ENCODE peak calls at places on chromosomes 3 and 15, in eight cellular contexts. One of them, this sample, is unnamed.

GRCh38 chr15:55652909-55653495 is 64.9 kb upstream of the PYGO1 start:
- DNase-seq in stomach: no peak
- DNase-seq in HS-27A: no peak
- DNase-seq in AG08396: no peak
- DNase-seq in HCEC 1CT: no peak
- DNase-seq in AG08395: no peak
- DNase-seq in HuH-7.5: no peak
- DNase-seq in stromal cell of bone marrow: no peak
- DNase-seq in this sample: no peak

GRCh38 chr3:197224034-197224444 is 74.4 kb downstream of the DLG1 start:
- DNase-seq in HuH-7.5: peak; percentile 24
- DNase-seq in HS-27A: peak; percentile 22
- DNase-seq in stromal cell of bone marrow: peak; percentile 30
- DNase-seq in HCEC 1CT: peak; percentile 60
- DNase-seq in AG08396: peak; percentile 34
- DNase-seq in stomach: no peak
- DNase-seq in AG08395: peak; percentile 57
- DNase-seq in this sample: peak; percentile 61

GRCh38 chr3:64385256-64385655 is 160.0 kb upstream of the PRICKLE2 start:
- DNase-seq in stomach: no peak
- DNase-seq in stromal cell of bone marrow: no peak
- DNase-seq in HS-27A: no peak
- DNase-seq in AG08396: no peak
- DNase-seq in AG08395: no peak
- DNase-seq in HCEC 1CT: no peak
- DNase-seq in HuH-7.5: no peak
- DNase-seq in this sample: no peak

GRCh38 chr15:27866505-27867165 is 232.5 kb downstream of the OCA2 start:
- DNase-seq in AG08395: no peak
- DNase-seq in stromal cell of bone marrow: no peak
- DNase-seq in HuH-7.5: no peak
- DNase-seq in stomach: no peak
- DNase-seq in HCEC 1CT: no peak
- DNase-seq in HS-27A: no peak
- DNase-seq in AG08396: no peak
- DNase-seq in this sample: no peak

GRCh38 chr3:48694610-48695051 is 8.9 kb upstream of the NCKIPSD start:
- DNase-seq in HCEC 1CT: peak; percentile 87
- DNase-seq in stromal cell of bone marrow: peak; percentile 81
- DNase-seq in HS-27A: peak; percentile 63
- DNase-seq in stomach: peak; percentile 64
- DNase-seq in AG08396: peak; percentile 81
- DNase-seq in AG08395: peak; percentile 87
- DNase-seq in HuH-7.5: peak; percentile 3
- DNase-seq in this sample: peak; percentile 58

GRCh38 chr3:66470956-66471686 is 29.7 kb downstream of the LRIG1 start:
- DNase-seq in stromal cell of bone marrow: no peak
- DNase-seq in HS-27A: no peak
- DNase-seq in AG08395: no peak
- DNase-seq in HCEC 1CT: no peak
- DNase-seq in AG08396: no peak
- DNase-seq in HuH-7.5: no peak
- DNase-seq in stomach: no peak
- DNase-seq in this sample: no peak

GRCh38 chr3:111923821-111924220 is 55.0 kb upstream of the ABHD10 start:
- DNase-seq in HuH-7.5: no peak
- DNase-seq in HS-27A: no peak
- DNase-seq in stromal cell of bone marrow: no peak
- DNase-seq in stomach: no peak
- DNase-seq in AG08395: peak; percentile 9
- DNase-seq in HCEC 1CT: no peak
- DNase-seq in AG08396: no peak
- DNase-seq in this sample: no peak

GRCh38 chr3:72088486-72089025 is 303.6 kb upstream of the PROK2 start:
- DNase-seq in HCEC 1CT: no peak
- DNase-seq in AG08396: no peak
- DNase-seq in stomach: no peak
- DNase-seq in HS-27A: no peak
- DNase-seq in stromal cell of bone marrow: no peak
- DNase-seq in HuH-7.5: no peak
- DNase-seq in AG08395: no peak
- DNase-seq in this sample: no peak

GRCh38 chr3:120450261-120450913 is 405 bp downstream of the FSTL1 start:
- DNase-seq in HS-27A: no peak
- DNase-seq in stromal cell of bone marrow: no peak
- DNase-seq in stomach: peak; percentile 31
- DNase-seq in AG08395: no peak
- DNase-seq in HuH-7.5: peak; percentile 54
- DNase-seq in AG08396: peak; percentile 48
- DNase-seq in HCEC 1CT: peak; percentile 42
- DNase-seq in this sample: peak; percentile 47

GRCh38 chr15:43270676-43271306 is 4.1 kb upstream of the TGM5 start:
- DNase-seq in AG08396: no peak
- DNase-seq in HCEC 1CT: no peak
- DNase-seq in AG08395: no peak
- DNase-seq in HS-27A: no peak
- DNase-seq in HuH-7.5: no peak
- DNase-seq in stomach: no peak
- DNase-seq in stromal cell of bone marrow: no peak
- DNase-seq in this sample: no peak

GRCh38 chr3:124986153-124987143 is 51.9 kb upstream of the MUC13 start:
- DNase-seq in AG08396: peak; percentile 77
- DNase-seq in HS-27A: peak; percentile 98
- DNase-seq in stomach: no peak
- DNase-seq in stromal cell of bone marrow: peak; percentile 70
- DNase-seq in HCEC 1CT: peak; percentile 90
- DNase-seq in HuH-7.5: no peak
- DNase-seq in AG08395: peak; percentile 90
- DNase-seq in this sample: peak; percentile 42

GRCh38 chr15:48538941-48539340 is 106.6 kb downstream of the FBN1 start:
- DNase-seq in HS-27A: no peak
- DNase-seq in AG08396: no peak
- DNase-seq in HCEC 1CT: no peak
- DNase-seq in stomach: no peak
- DNase-seq in stromal cell of bone marrow: no peak
- DNase-seq in AG08395: no peak
- DNase-seq in HuH-7.5: no peak
- DNase-seq in this sample: no peak

GRCh38 chr15:85906028-85906427 is 111.3 kb upstream of the KLHL25 start:
- DNase-seq in HCEC 1CT: no peak
- DNase-seq in stomach: no peak
- DNase-seq in AG08395: no peak
- DNase-seq in HS-27A: no peak
- DNase-seq in HuH-7.5: no peak
- DNase-seq in stromal cell of bone marrow: no peak
- DNase-seq in AG08396: no peak
- DNase-seq in this sample: no peak

GRCh38 chr3:65833761-65834505 is 204.8 kb downstream of the MAGI1 start:
- DNase-seq in AG08395: peak; percentile 56
- DNase-seq in AG08396: peak; percentile 25
- DNase-seq in HuH-7.5: no peak
- DNase-seq in stromal cell of bone marrow: no peak
- DNase-seq in HS-27A: no peak
- DNase-seq in HCEC 1CT: peak; percentile 83
- DNase-seq in stomach: no peak
- DNase-seq in this sample: no peak

GRCh38 chr3:141170678-141171295 is 60.8 kb upstream of the PXYLP1 start:
- DNase-seq in stromal cell of bone marrow: no peak
- DNase-seq in HCEC 1CT: no peak
- DNase-seq in AG08396: no peak
- DNase-seq in HS-27A: no peak
- DNase-seq in AG08395: no peak
- DNase-seq in stomach: no peak
- DNase-seq in HuH-7.5: no peak
- DNase-seq in this sample: no peak

GRCh38 chr3:190041333-190042041 is 79.2 kb downstream of the P3H2 start:
- DNase-seq in HS-27A: no peak
- DNase-seq in AG08395: no peak
- DNase-seq in stomach: no peak
- DNase-seq in AG08396: no peak
- DNase-seq in HCEC 1CT: no peak
- DNase-seq in HuH-7.5: no peak
- DNase-seq in stromal cell of bone marrow: no peak
- DNase-seq in this sample: peak; percentile 34

GRCh38 chr3:48990636-48991421 is 788 bp downstream of the P4HTM start:
- DNase-seq in stomach: no peak
- DNase-seq in AG08396: no peak
- DNase-seq in AG08395: peak; percentile 33
- DNase-seq in HS-27A: no peak
- DNase-seq in stromal cell of bone marrow: no peak
- DNase-seq in HCEC 1CT: no peak
- DNase-seq in HuH-7.5: no peak
- DNase-seq in this sample: peak; percentile 52

GRCh38 chr15:75696303-75696657 is 16.4 kb downstream of the CSPG4 start:
- DNase-seq in AG08395: no peak
- DNase-seq in HCEC 1CT: no peak
- DNase-seq in HS-27A: no peak
- DNase-seq in HuH-7.5: no peak
- DNase-seq in stromal cell of bone marrow: no peak
- DNase-seq in AG08396: no peak
- DNase-seq in stomach: no peak
- DNase-seq in this sample: no peak

GRCh38 chr3:169146112-169146665 is 517.3 kb downstream of the MECOM start:
- DNase-seq in AG08395: peak; percentile 46
- DNase-seq in HS-27A: peak; percentile 39
- DNase-seq in HuH-7.5: no peak
- DNase-seq in stomach: peak; percentile 73
- DNase-seq in AG08396: peak; percentile 62
- DNase-seq in stromal cell of bone marrow: no peak
- DNase-seq in HCEC 1CT: peak; percentile 54
- DNase-seq in this sample: peak; percentile 47

GRCh38 chr3:184379375-184380209 is at the start of gene CHRD:
- DNase-seq in stromal cell of bone marrow: no peak
- DNase-seq in AG08395: no peak
- DNase-seq in HCEC 1CT: no peak
- DNase-seq in AG08396: no peak
- DNase-seq in HuH-7.5: no peak
- DNase-seq in HS-27A: no peak
- DNase-seq in stomach: no peak
- DNase-seq in this sample: peak; percentile 34

GRCh38 chr15:31733424-31733823 is 296.9 kb upstream of the CHRNA7 start:
- DNase-seq in HS-27A: no peak
- DNase-seq in HuH-7.5: no peak
- DNase-seq in AG08395: no peak
- DNase-seq in stomach: no peak
- DNase-seq in AG08396: no peak
- DNase-seq in HCEC 1CT: no peak
- DNase-seq in stromal cell of bone marrow: no peak
- DNase-seq in this sample: no peak

GRCh38 chr3:37024092-37024491 is 30.8 kb downstream of the MLH1 start:
- DNase-seq in stromal cell of bone marrow: peak; percentile 5
- DNase-seq in stomach: no peak
- DNase-seq in HCEC 1CT: peak; percentile 17
- DNase-seq in HuH-7.5: no peak
- DNase-seq in AG08395: peak; percentile 27
- DNase-seq in AG08396: no peak
- DNase-seq in HS-27A: no peak
- DNase-seq in this sample: no peak

GRCh38 chr15:42366151-42366550 is 6.8 kb downstream of the CAPN3 start:
- DNase-seq in HuH-7.5: no peak
- DNase-seq in HS-27A: no peak
- DNase-seq in stromal cell of bone marrow: no peak
- DNase-seq in HCEC 1CT: no peak
- DNase-seq in AG08395: no peak
- DNase-seq in AG08396: no peak
- DNase-seq in stomach: no peak
- DNase-seq in this sample: no peak

GRCh38 chr3:31472479-31473390 is 60.0 kb upstream of the STT3B start:
- DNase-seq in HS-27A: peak; percentile 11
- DNase-seq in AG08395: no peak
- DNase-seq in AG08396: no peak
- DNase-seq in stromal cell of bone marrow: peak; percentile 31
- DNase-seq in HuH-7.5: no peak
- DNase-seq in stomach: no peak
- DNase-seq in HCEC 1CT: peak; percentile 40
- DNase-seq in this sample: no peak

GRCh38 chr3:168581718-168582332 is 486.1 kb upstream of the GOLIM4 start:
- DNase-seq in stomach: no peak
- DNase-seq in HuH-7.5: no peak
- DNase-seq in AG08396: no peak
- DNase-seq in HS-27A: no peak
- DNase-seq in HCEC 1CT: no peak
- DNase-seq in AG08395: no peak
- DNase-seq in stromal cell of bone marrow: no peak
- DNase-seq in this sample: no peak

GRCh38 chr15:81388431-81388760 is 14.4 kb upstream of the TMC3 start:
- DNase-seq in HuH-7.5: no peak
- DNase-seq in HS-27A: no peak
- DNase-seq in AG08396: no peak
- DNase-seq in AG08395: no peak
- DNase-seq in stromal cell of bone marrow: no peak
- DNase-seq in stomach: no peak
- DNase-seq in HCEC 1CT: no peak
- DNase-seq in this sample: no peak

GRCh38 chr3:73213906-73214305 is 152.4 kb downstream of the EBLN2 start:
- DNase-seq in HCEC 1CT: no peak
- DNase-seq in HuH-7.5: no peak
- DNase-seq in AG08396: no peak
- DNase-seq in AG08395: peak; percentile 67
- DNase-seq in HS-27A: no peak
- DNase-seq in stomach: no peak
- DNase-seq in stromal cell of bone marrow: peak; percentile 18
- DNase-seq in this sample: no peak

GRCh38 chr3:41726891-41727290 is 235.0 kb downstream of the ULK4 start:
- DNase-seq in stromal cell of bone marrow: no peak
- DNase-seq in AG08395: no peak
- DNase-seq in AG08396: no peak
- DNase-seq in HS-27A: no peak
- DNase-seq in stomach: no peak
- DNase-seq in HuH-7.5: no peak
- DNase-seq in HCEC 1CT: no peak
- DNase-seq in this sample: no peak

GRCh38 chr3:62982795-62983455 is 107.7 kb upstream of the CADPS start:
- DNase-seq in HS-27A: no peak
- DNase-seq in HuH-7.5: no peak
- DNase-seq in stomach: no peak
- DNase-seq in stromal cell of bone marrow: no peak
- DNase-seq in AG08395: no peak
- DNase-seq in HCEC 1CT: no peak
- DNase-seq in AG08396: no peak
- DNase-seq in this sample: no peak

GRCh38 chr3:128727059-128727458 is 1.1 kb downstream of the RAB7A start:
- DNase-seq in HCEC 1CT: no peak
- DNase-seq in AG08395: no peak
- DNase-seq in AG08396: no peak
- DNase-seq in HuH-7.5: no peak
- DNase-seq in stomach: no peak
- DNase-seq in stromal cell of bone marrow: no peak
- DNase-seq in HS-27A: no peak
- DNase-seq in this sample: no peak

GRCh38 chr15:87722941-87723691 is 533.4 kb downstream of the NTRK3 start:
- DNase-seq in HS-27A: no peak
- DNase-seq in HuH-7.5: no peak
- DNase-seq in HCEC 1CT: no peak
- DNase-seq in AG08396: no peak
- DNase-seq in stomach: no peak
- DNase-seq in AG08395: no peak
- DNase-seq in stromal cell of bone marrow: no peak
- DNase-seq in this sample: no peak

GRCh38 chr3:47824541-47825473 is 21.9 kb downstream of the DHX30 start:
- DNase-seq in AG08396: peak; percentile 98
- DNase-seq in stromal cell of bone marrow: peak; percentile 78
- DNase-seq in HS-27A: peak; percentile 59
- DNase-seq in AG08395: peak; percentile 97
- DNase-seq in stomach: peak; percentile 80
- DNase-seq in HCEC 1CT: peak; percentile 84
- DNase-seq in HuH-7.5: peak; percentile 97
- DNase-seq in this sample: peak; percentile 93

GRCh38 chr3:2354702-2355101 is 256.0 kb downstream of the CNTN4 start:
- DNase-seq in AG08396: no peak
- DNase-seq in stromal cell of bone marrow: no peak
- DNase-seq in HuH-7.5: no peak
- DNase-seq in HS-27A: no peak
- DNase-seq in stomach: no peak
- DNase-seq in AG08395: no peak
- DNase-seq in HCEC 1CT: no peak
- DNase-seq in this sample: peak; percentile 64

GRCh38 chr3:101026881-101027678 is 33.9 kb upstream of the ABI3BP start:
- DNase-seq in HCEC 1CT: no peak
- DNase-seq in AG08396: no peak
- DNase-seq in HuH-7.5: no peak
- DNase-seq in stomach: no peak
- DNase-seq in stromal cell of bone marrow: no peak
- DNase-seq in AG08395: no peak
- DNase-seq in HS-27A: no peak
- DNase-seq in this sample: no peak